ENCODE peak calls at places on chromosomes 13 and 19, in five cellular contexts. P is NCI-H524, U is posterior cingulate gyrus, M is hepatocyte, O is T-helper 9 cell. V is an unnamed sample.

GRCh38 chr13:39602614-39603366 is at the start of gene LHFPL6:
- DNase-seq in M (peak; percentile 87), P (peak; percentile 36), O (peak; percentile 24), U (peak; percentile 75), V (peak; percentile 63)

GRCh38 chr19:47058621-47059020 is 10.2 kb upstream of the TMEM160 start:
- DNase-seq in U (no peak), M (peak; percentile 71), O (no peak), P (no peak), V (no peak)

GRCh38 chr19:6811906-6812305 is 39.4 kb downstream of the VAV1 start:
- DNase-seq in M (peak; percentile 15), U (no peak), O (no peak), P (no peak), V (no peak)

GRCh38 chr19:48637948-48638830 is 1.0 kb upstream of the DBP start:
- DNase-seq in P (peak; percentile 87), M (peak; percentile 95), U (peak; percentile 75), O (peak; percentile 77), V (peak; percentile 89)

GRCh38 chr13:27442071-27442647 is 8.2 kb downstream of the MTIF3 start:
- DNase-seq in U (no peak), O (peak; percentile 42), P (no peak), M (peak; percentile 39), V (no peak)

GRCh38 chr19:1104452-1105216 is 840 bp downstream of the GPX4 start:
- DNase-seq in U (peak; percentile 73), P (no peak), O (peak; percentile 71), M (peak; percentile 93), V (peak; percentile 41)

GRCh38 chr19:49106648-49107135 is 7.5 kb upstream of the LIN7B start:
- DNase-seq in M (peak; percentile 71), U (peak; percentile 70), P (peak; percentile 21), O (peak; percentile 64), V (peak; percentile 28)

GRCh38 chr13:23626730-23627129 is 56.5 kb downstream of the TNFRSF19 start:
- DNase-seq in M (no peak), O (no peak), P (no peak), U (no peak), V (no peak)

GRCh38 chr19:4506449-4507149 is 11.7 kb downstream of the PLIN4 start:
- DNase-seq in M (no peak), O (no peak), U (no peak), P (no peak), V (no peak)

GRCh38 chr13:20351279-20352022 is 119.3 kb upstream of the GJB6 start:
- DNase-seq in U (no peak), P (no peak), O (no peak), M (no peak), V (no peak)

GRCh38 chr13:20492641-20493040 is 33.0 kb downstream of the CRYL1 start:
- DNase-seq in M (peak; percentile 19), P (peak; percentile 47), O (peak; percentile 27), U (no peak), V (peak; percentile 3)